ENCODE peak calls at places on chromosomes 11 and 22, in seven cellular contexts. E, G, I, L, Y, U and D are unnamed samples.

GRCh38 chr11:133966924-133967598 is 10.3 kb upstream of the IGSF9B start:
- DNase-seq in G (no peak), I (no peak), U (no peak), E (no peak), Y (peak), L (no peak), D (no peak)

GRCh38 chr22:47369431-47370015 is 607.1 kb downstream of the TBC1D22A start:
- DNase-seq in G (no peak), U (no peak), I (no peak), L (no peak), Y (no peak), E (no peak), D (no peak)

GRCh38 chr11:28133146-28133545 is 25.0 kb downstream of the METTL15 start:
- DNase-seq in L (peak), Y (no peak), G (no peak), I (no peak), U (no peak), E (no peak), D (no peak)

GRCh38 chr11:63614136-63614664 is at the start of gene PLAAT3:
- DNase-seq in I (peak), G (no peak), L (peak), E (peak), Y (peak), U (peak), D (peak)

GRCh38 chr11:73795925-73796632 is 8.4 kb downstream of the MRPL48 start:
- DNase-seq in E (no peak), I (no peak), Y (peak), L (no peak), G (no peak), U (no peak), D (peak)

GRCh38 chr22:48717883-48718817 is 1109.5 kb downstream of the BRD1 start:
- DNase-seq in G (no peak), E (peak), L (no peak), Y (no peak), U (no peak), I (no peak), D (no peak)

GRCh38 chr11:7628660-7629059 is 44.6 kb downstream of the CYB5R2 start:
- DNase-seq in U (no peak), L (no peak), G (no peak), E (no peak), Y (no peak), I (no peak), D (no peak)

GRCh38 chr22:27687984-27688545 is 113.5 kb downstream of the MN1 start:
- DNase-seq in E (peak), Y (peak), L (peak), I (no peak), G (no peak), U (peak), D (no peak)

GRCh38 chr22:25161916-25162530 is 37.6 kb upstream of the CRYBB3 start:
- DNase-seq in G (no peak), Y (no peak), E (no peak), L (no peak), I (no peak), U (no peak), D (no peak)